ENCODE peak calls at places on chromosome 13, in eight cellular contexts. S is choroid plexus epithelial cell, C is endothelial cell, H is heart left ventricle, R is nephron progenitor cell, O is HL-60, X is pancreas, I is dorsolateral prefrontal cortex. Q is an unnamed sample.

GRCh38 chr13:67390462-67391093 is 160.4 kb upstream of the PCDH9 start:
- DNase-seq in R (no peak), C (no peak), H (no peak), I (no peak), O (no peak), S (peak), X (no peak), Q (no peak)

GRCh38 chr13:41568990-41569387 is 111.6 kb downstream of the RGCC start:
- DNase-seq in S (peak), R (no peak), H (no peak), O (no peak), C (no peak), I (no peak), X (no peak), Q (no peak)

GRCh38 chr13:32650705-32651311 is 64.6 kb downstream of the PDS5B start:
- DNase-seq in I (peak), X (no peak), C (peak), O (peak), H (no peak), S (peak), R (peak), Q (peak)

GRCh38 chr13:99282264-99283231 is 24.4 kb upstream of the GPR18 start:
- DNase-seq in S (no peak), X (no peak), C (no peak), R (no peak), I (no peak), O (no peak), H (no peak), Q (no peak)

GRCh38 chr13:51523082-51523518 is 61.2 kb upstream of the WDFY2 start:
- DNase-seq in O (peak), R (no peak), S (peak), X (no peak), I (no peak), H (no peak), C (no peak), Q (no peak)

GRCh38 chr13:100154835-100155463 is 66.1 kb downstream of the PCCA start:
- DNase-seq in O (no peak), R (no peak), X (no peak), I (no peak), C (no peak), H (no peak), S (no peak), Q (no peak)

GRCh38 chr13:30968734-30969335 is 36.4 kb downstream of the TEX26 start:
- DNase-seq in C (no peak), S (peak), O (no peak), I (no peak), H (no peak), R (no peak), X (no peak), Q (no peak)

GRCh38 chr13:42478531-42479156 is 95.3 kb upstream of the TNFSF11 start:
- DNase-seq in R (no peak), C (peak), I (no peak), X (no peak), S (peak), H (no peak), O (no peak), Q (no peak)

GRCh38 chr13:98199480-98199879 is 22.4 kb upstream of the RNF113B start:
- DNase-seq in H (no peak), I (no peak), O (no peak), X (no peak), R (no peak), S (no peak), C (no peak), Q (no peak)

GRCh38 chr13:70310720-70311119 is 202.5 kb upstream of the KLHL1 start:
- DNase-seq in C (peak), X (no peak), S (peak), O (peak), H (no peak), R (peak), I (no peak), Q (no peak)

GRCh38 chr13:84894749-84895148 is 904.5 kb downstream of the SLITRK6 start:
- DNase-seq in O (no peak), S (no peak), C (no peak), H (no peak), I (no peak), R (no peak), X (peak), Q (no peak)
- TF ChIP-seq CTCF in O (no peak), S (no peak), C (no peak), H (no peak), I (no peak), R (no peak), X (no peak), Q (no peak)

DNA sequence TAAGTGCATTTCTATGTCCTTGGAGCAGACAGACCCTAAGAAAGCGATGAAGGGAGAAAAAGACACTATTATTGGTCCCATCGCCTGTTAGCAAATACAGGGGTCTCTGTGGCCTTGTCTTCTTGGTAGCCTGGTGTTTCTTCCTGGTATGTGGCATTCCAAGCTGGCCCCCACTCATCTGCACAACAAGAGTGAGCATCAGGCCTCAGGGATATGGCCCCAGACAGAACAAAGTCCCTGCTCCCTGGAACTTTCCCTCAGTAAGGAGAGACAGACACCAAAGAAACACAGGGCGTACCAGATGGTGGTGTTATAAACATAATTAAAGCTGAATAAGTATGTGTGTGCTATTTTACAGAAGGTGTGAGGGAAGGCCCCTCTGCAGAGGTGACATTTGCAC is 48.2 kb upstream of the KPNA3 start:
- DNase-seq in I (no peak), X (no peak), C (no peak), O (no peak), S (no peak), R (no peak), H (no peak), Q (no peak)
- TF ChIP-seq CTCF in I (no peak), X (no peak), C (no peak), O (no peak), S (no peak), R (no peak), H (no peak), Q (no peak)

DNA sequence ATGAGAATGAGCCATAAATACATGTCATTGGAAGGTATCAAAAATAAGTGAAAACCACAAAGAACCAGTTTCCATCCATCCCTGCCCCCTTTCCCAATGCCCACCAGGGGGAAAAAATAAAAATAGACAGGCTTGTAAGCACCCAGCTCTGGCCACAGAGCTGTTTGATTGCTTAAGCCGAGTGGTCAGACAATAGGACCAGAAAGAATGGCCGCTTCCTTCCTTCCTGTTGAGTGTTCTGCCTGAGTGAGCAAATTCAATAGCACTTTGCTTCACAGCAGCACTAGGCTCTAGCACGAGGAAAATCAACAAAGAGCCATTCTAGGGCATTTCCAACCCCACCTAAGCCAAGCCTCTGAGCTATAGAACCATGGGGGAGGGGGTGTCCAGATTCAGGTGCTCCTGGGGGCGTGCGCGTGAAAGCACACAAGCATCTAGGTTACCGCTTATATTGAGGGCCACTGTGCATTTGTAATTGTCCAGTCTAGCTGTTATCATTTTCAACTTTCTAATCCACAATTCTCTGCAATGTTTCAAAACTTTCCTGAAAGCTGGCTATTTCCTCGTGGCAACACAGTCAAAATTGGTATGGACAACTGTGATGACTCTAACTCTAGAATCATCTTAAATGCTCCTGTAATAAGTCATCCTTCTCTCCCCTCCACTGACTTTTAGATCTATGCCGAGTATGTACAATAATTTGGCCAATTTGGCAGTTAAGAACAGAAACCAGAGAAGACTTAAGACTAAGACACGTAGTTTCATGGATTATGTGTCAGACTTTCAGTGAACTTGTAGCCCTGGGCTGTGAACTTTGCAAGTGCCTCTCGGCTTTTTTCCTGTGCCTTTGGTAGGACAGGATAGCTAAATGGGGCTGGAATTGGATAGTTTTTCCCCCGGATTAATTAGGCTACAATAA is 64.3 kb downstream of the SPRY2 start:
- DNase-seq in I (no peak), X (no peak), S (peak), C (peak), H (no peak), R (peak), O (no peak), Q (no peak)
- TF ChIP-seq CTCF in I (no peak), X (no peak), S (no peak), C (peak), H (no peak), R (no peak), O (no peak), Q (no peak)

DNA sequence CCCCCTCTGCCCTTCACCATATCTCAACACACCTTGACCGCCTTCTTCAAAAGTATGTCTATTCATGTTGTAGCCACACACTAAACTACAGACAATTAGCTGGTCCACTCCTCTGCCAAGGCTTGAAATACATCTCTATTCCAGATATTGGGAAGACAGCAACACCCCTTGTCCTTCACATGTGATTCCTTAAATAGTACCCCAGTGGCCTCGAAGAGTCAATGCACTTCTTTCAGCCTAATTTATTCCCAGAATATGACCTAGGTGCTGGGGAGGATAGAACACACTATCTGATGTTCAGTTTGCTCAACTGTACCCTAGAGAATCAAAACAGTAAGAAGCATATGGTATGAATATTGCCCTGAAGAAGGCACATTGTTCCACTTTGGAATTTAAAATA is 82.4 kb upstream of the DACH1 start:
- DNase-seq in S (no peak), O (no peak), H (no peak), R (no peak), C (no peak), I (no peak), X (no peak), Q (no peak)
- TF ChIP-seq CTCF in S (no peak), O (no peak), H (no peak), R (no peak), C (no peak), I (no peak), X (no peak), Q (no peak)

GRCh38 chr13:109608032-109608431 is 178.4 kb downstream of the IRS2 start:
- DNase-seq in R (no peak), O (no peak), X (no peak), S (no peak), C (no peak), I (no peak), H (no peak), Q (no peak)
- TF ChIP-seq CTCF in R (no peak), O (no peak), X (no peak), S (no peak), C (no peak), I (no peak), H (no peak), Q (no peak)

GRCh38 chr13:114102521-114103288 is 29.7 kb downstream of the RASA3 start:
- DNase-seq in S (no peak), O (no peak), R (peak), I (no peak), H (peak), C (no peak), X (peak), Q (no peak)
- TF ChIP-seq CTCF in S (no peak), O (no peak), R (no peak), I (no peak), H (no peak), C (no peak), X (no peak), Q (no peak)